ENCODE peak calls at places on chromosome 18, in five cellular contexts. T, J, G, Z and X are unnamed samples.
A peak's percentile ranks its signal among the peaks of the same experiment; 100 is the strongest.

GRCh38 chr18:47826157-47827074 is 104.0 kb downstream of the SMAD2 start:
- DNase-seq in Z (no peak), J (no peak), G (no peak), T (no peak), X (no peak)

GRCh38 chr18:77617681-77618080 is 368.0 kb downstream of the GALR1 start:
- DNase-seq in G (no peak), Z (no peak), J (no peak), T (peak; percentile 3), X (no peak)

GRCh38 chr18:39624934-39625333 is 2059.3 kb upstream of the CELF4 start:
- DNase-seq in G (peak; percentile 42), J (peak; percentile 63), Z (no peak), T (peak; percentile 80), X (no peak)

GRCh38 chr18:23752363-23752762 is 63.1 kb downstream of the LAMA3 start:
- DNase-seq in T (no peak), Z (no peak), J (no peak), G (no peak), X (no peak)

GRCh38 chr18:78701753-78702409 is 277.7 kb upstream of the SALL3 start:
- DNase-seq in Z (no peak), J (no peak), T (no peak), G (no peak), X (no peak)

GRCh38 chr18:68355637-68356036 is 359.3 kb downstream of the TMX3 start:
- DNase-seq in T (no peak), Z (peak; percentile 43), G (no peak), J (no peak), X (peak; percentile 52)

GRCh38 chr18:11154983-11155759 is 5.8 kb upstream of the PIEZO2 start:
- DNase-seq in J (no peak), T (no peak), G (no peak), Z (no peak), X (no peak)

GRCh38 chr18:46281185-46282176 is 177.3 kb downstream of the HAUS1 start:
- DNase-seq in T (peak; percentile 41), Z (peak; percentile 64), J (peak; percentile 84), G (peak; percentile 86), X (peak; percentile 47)

GRCh38 chr18:48521723-48522122 is 17.1 kb upstream of the CTIF start:
- DNase-seq in G (no peak), Z (no peak), J (no peak), T (no peak), X (no peak)

GRCh38 chr18:40109251-40110049 is 1845.6 kb upstream of the PIK3C3 start:
- DNase-seq in G (no peak), J (no peak), T (no peak), Z (no peak), X (no peak)

GRCh38 chr18:44627245-44627644 is 53.4 kb upstream of the SETBP1 start:
- DNase-seq in T (peak; percentile 61), G (peak; percentile 76), Z (no peak), J (peak; percentile 78), X (no peak)

GRCh38 chr18:11955299-11956029 is 25.8 kb upstream of the IMPA2 start:
- DNase-seq in Z (no peak), G (peak; percentile 94), T (peak; percentile 87), J (peak; percentile 96), X (no peak)

GRCh38 chr18:48949051-48949605 is 1.6 kb downstream of the SMAD7 start:
- DNase-seq in G (no peak), T (no peak), J (no peak), Z (no peak), X (no peak)

GRCh38 chr18:9216459-9216858 is 79.9 kb downstream of the ANKRD12 start:
- DNase-seq in Z (no peak), J (no peak), T (no peak), G (no peak), X (no peak)

GRCh38 chr18:32261003-32261402 is 71.2 kb downstream of the MEP1B start:
- DNase-seq in G (no peak), J (no peak), T (no peak), Z (no peak), X (no peak)

GRCh38 chr18:79853993-79854364 is 56.2 kb downstream of the KCNG2 start:
- DNase-seq in J (no peak), Z (no peak), T (no peak), G (no peak), X (no peak)

GRCh38 chr18:62683935-62684334 is 31.4 kb upstream of the PHLPP1 start:
- DNase-seq in G (no peak), J (no peak), T (no peak), Z (no peak), X (no peak)

GRCh38 chr18:62682396-62682795 is 32.9 kb upstream of the PHLPP1 start:
- DNase-seq in T (no peak), J (no peak), G (no peak), Z (no peak), X (no peak)

GRCh38 chr18:62678847-62679535 is 36.4 kb upstream of the PHLPP1 start:
- DNase-seq in G (no peak), T (no peak), J (no peak), Z (no peak), X (no peak)
- H3K4me3 ChIP-seq in G (no peak overlapping the region), T (no peak overlapping the region), J (no peak overlapping the region), Z (no peak overlapping the region), X (no peak overlapping the region)

GRCh38 chr18:65938592-65939372 is 188.0 kb downstream of the CDH7 start:
- DNase-seq in G (peak; percentile 13), Z (no peak), J (peak; percentile 25), T (peak; percentile 2), X (peak; percentile 82)

GRCh38 chr18:65934874-65935273 is 184.1 kb downstream of the CDH7 start:
- DNase-seq in G (no peak), J (no peak), T (no peak), Z (no peak), X (peak; percentile 52)

GRCh38 chr18:65937180-65937579 is 186.4 kb downstream of the CDH7 start:
- DNase-seq in T (no peak), Z (no peak), J (no peak), G (no peak), X (no peak)

GRCh38 chr18:65941482-65941881 is 190.7 kb downstream of the CDH7 start:
- DNase-seq in J (no peak), G (no peak), Z (no peak), T (no peak), X (no peak)

DNA sequence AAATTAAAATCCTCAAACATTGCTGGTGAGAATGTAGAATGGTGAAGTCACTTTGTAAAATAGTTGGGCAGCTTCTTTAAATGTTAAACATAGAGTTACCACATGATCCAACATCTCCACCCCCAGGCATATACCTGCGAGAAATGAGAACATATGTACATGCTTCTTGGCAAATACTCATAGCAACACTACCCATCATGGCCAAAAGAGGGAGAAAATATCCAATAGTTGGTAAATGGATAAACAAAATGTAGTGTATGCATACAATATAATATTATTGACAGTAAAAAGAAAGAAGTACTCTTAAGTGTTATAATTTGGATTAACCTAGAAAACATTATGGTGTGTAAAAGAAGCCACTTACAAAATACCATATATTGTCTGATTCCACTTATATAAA is 185.9 kb downstream of the CDH7 start:
- DNase-seq in Z (no peak), T (no peak), G (no peak), J (no peak), X (no peak)
- TF ChIP-seq CTCF in Z (no peak), T (no peak), G (no peak), J (no peak), X (peak; percentile 38)

DNA sequence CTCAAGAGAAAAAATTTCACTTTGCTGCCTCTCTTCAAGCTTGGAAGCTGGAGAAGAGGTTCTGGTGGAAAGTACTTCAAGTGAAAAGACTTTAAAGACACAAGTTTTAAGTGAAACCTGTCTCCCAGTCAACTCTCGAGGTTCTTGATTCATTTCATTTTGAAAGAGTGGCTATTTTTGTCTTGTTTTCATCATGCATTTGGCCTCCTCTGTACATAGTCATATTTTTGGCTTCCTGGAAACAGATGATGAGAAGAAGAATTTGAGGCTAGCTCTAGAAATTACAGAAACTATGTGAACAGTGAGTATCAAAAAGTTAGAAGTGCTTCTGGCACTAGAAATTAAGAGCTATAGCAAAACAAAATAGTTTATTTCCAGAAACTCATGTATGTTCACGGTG is 124.8 kb downstream of the DTNA start:
- DNase-seq in Z (no peak), J (peak; percentile 40), T (peak; percentile 19), G (peak; percentile 9), X (no peak)
- H3K4me3 ChIP-seq in Z (no peak overlapping the region), J (no peak overlapping the region), T (no peak overlapping the region), G (no peak overlapping the region), X (no peak overlapping the region)

DNA sequence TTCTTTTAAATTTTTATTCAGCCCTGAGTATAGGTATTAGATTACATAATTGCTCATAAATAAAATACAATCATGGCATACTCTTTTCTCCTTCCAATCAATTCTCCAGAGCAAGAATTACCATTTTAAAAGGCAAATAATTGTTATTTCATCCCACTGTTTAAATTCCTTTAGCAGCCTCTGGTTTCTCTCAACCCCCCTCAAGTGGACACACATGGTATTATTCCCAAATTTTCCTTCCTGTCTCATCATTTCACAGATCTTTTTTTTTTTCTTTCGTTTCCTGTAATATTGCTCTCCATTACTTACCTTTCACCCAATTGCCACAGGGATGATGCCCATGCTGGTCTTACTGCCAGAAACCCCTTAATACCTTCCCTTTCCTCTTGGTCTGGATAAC is 385.2 kb downstream of the RIT2 start:
- DNase-seq in T (no peak), G (no peak), Z (no peak), J (peak; percentile 39), X (no peak)
- TF ChIP-seq CTCF in T (peak; percentile 10), G (no peak), Z (no peak), J (peak; percentile 40), X (peak; percentile 17)

DNA sequence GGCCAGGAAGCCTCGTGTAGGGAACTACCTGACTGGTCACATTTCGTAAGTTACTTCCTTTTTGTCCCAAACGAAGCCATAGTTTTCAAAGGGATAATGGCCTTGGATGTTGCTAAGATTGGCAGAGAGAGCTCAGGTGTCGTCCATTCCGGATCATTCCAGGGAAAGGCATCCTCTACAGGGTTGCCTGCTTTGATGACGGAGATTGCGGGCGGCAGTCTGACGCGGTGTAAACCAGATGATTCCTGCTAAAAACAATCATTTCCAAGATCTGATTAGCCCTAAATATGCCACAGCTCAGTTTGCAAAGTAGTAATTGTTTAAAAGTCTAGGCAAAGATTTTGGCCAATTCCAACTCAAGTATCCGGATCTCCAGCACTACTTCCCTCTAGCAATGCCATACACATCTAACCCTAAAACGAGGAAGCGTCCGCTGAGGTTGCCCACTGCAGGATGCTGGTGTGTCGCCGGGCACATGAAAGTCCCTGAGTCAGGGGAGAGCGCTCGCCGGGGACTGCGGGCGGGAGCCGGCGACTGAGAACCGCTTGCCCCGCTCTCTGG is 624 bp upstream of the MALT1 start:
- DNase-seq in G (no peak), J (no peak), Z (no peak), T (peak; percentile 58), X (no peak)
- H3K4me3 ChIP-seq in G (peak overlapping the region; percentile 85), J (peak overlapping the region; percentile 57), Z (peak overlapping the region; percentile 91), T (peak overlapping the region; percentile 73), X (peak overlapping the region; percentile 88)